ENCODE peak calls at places on chromosomes 7 and 10, in six cellular contexts. O is GM03348, S is hepatic stellate cell, Y is head of caudate nucleus, I is pancreas, H is NCI-H1105. K is an unnamed sample.

GRCh38 chr10:29734980-29735627 is 100.3 kb upstream of the SVIL start:
- DNase-seq in O (peak), S (peak), Y (peak), I (peak), H (peak), K (peak)

GRCh38 chr7:55100962-55101327 is 82.1 kb downstream of the EGFR start:
- DNase-seq in O (no peak), S (no peak), Y (no peak), I (no peak), H (no peak), K (peak)

GRCh38 chr7:18575989-18576572 is 80.5 kb downstream of the HDAC9 start:
- DNase-seq in O (no peak), S (no peak), Y (no peak), I (no peak), H (no peak), K (no peak)

GRCh38 chr7:86942995-86943394 is 116.5 kb downstream of the ELAPOR2 start:
- DNase-seq in O (no peak), S (no peak), Y (no peak), I (no peak), H (no peak), K (no peak)

GRCh38 chr7:1523208-1523607 is 7.3 kb upstream of the MAFK start:
- DNase-seq in O (no peak), S (no peak), Y (no peak), I (no peak), H (no peak), K (no peak)

GRCh38 chr7:139065323-139065722 is 29.5 kb upstream of the ZC3HAV1L start:
- DNase-seq in O (no peak), S (no peak), Y (no peak), I (no peak), H (no peak), K (no peak)

GRCh38 chr10:28986856-28987255 is 302.0 kb upstream of the LYZL1 start:
- DNase-seq in O (no peak), S (no peak), Y (no peak), I (no peak), H (no peak), K (no peak)

GRCh38 chr10:110357252-110357780 is 52.6 kb upstream of the SMNDC1 start:
- DNase-seq in O (peak), S (peak), Y (peak), I (no peak), H (no peak), K (peak)

GRCh38 chr10:116111483-116112095 is 161.4 kb downstream of the GFRA1 start:
- DNase-seq in O (no peak), S (no peak), Y (no peak), I (no peak), H (no peak), K (no peak)

GRCh38 chr7:70392282-70392681 is 739.7 kb upstream of the GALNT17 start:
- DNase-seq in O (peak), S (no peak), Y (no peak), I (no peak), H (no peak), K (no peak)

GRCh38 chr10:70778267-70778924 is 6.8 kb downstream of the TBATA start:
- DNase-seq in O (peak), S (no peak), Y (no peak), I (no peak), H (no peak), K (no peak)

GRCh38 chr7:157436076-157436475 is 99.3 kb downstream of the DNAJB6 start:
- DNase-seq in O (no peak), S (no peak), Y (no peak), I (no peak), H (no peak), K (no peak)

GRCh38 chr10:60315311-60315710 is 74.4 kb downstream of the ANK3 start:
- DNase-seq in O (no peak), S (no peak), Y (no peak), I (no peak), H (no peak), K (no peak)

GRCh38 chr7:33091111-33091531 is 18.1 kb downstream of the RP9 start:
- DNase-seq in O (no peak), S (no peak), Y (no peak), I (no peak), H (no peak), K (peak)

GRCh38 chr10:62250594-62251198 is 17.9 kb downstream of the RTKN2 start:
- DNase-seq in O (no peak), S (no peak), Y (no peak), I (no peak), H (no peak), K (peak)

GRCh38 chr7:155508372-155509024 is 37.9 kb downstream of the CNPY1 start:
- DNase-seq in O (no peak), S (no peak), Y (no peak), I (no peak), H (no peak), K (no peak)

K was measured in foreskin keratinocyte.